ENCODE peak calls at places on chromosomes 6 and 20, in five cellular contexts. One of them, this sample, is unnamed.

GRCh38 chr6:4135665-4136353 is 434 bp upstream of the ECI2 start:
- DNase-seq in SK-N-SH: peak; percentile 98
- DNase-seq in colonic mucosa: peak; percentile 98
- DNase-seq in heart left ventricle: peak; percentile 99
- DNase-seq in CD8-positive, alpha-beta T cell: peak; percentile 93
- DNase-seq in this sample: peak; percentile 84

GRCh38 chr20:60003776-60004175 is 45.6 kb downstream of the CDH26 start:
- DNase-seq in SK-N-SH: no peak
- DNase-seq in colonic mucosa: no peak
- DNase-seq in heart left ventricle: no peak
- DNase-seq in CD8-positive, alpha-beta T cell: no peak
- DNase-seq in this sample: no peak

GRCh38 chr6:75775219-75775618 is 26.2 kb downstream of the MYO6 start:
- DNase-seq in SK-N-SH: peak; percentile 15
- DNase-seq in colonic mucosa: no peak
- DNase-seq in heart left ventricle: peak; percentile 32
- DNase-seq in CD8-positive, alpha-beta T cell: no peak
- DNase-seq in this sample: no peak

GRCh38 chr6:150377211-150377781 is 8.5 kb downstream of the IYD start:
- DNase-seq in SK-N-SH: no peak
- DNase-seq in colonic mucosa: no peak
- DNase-seq in heart left ventricle: peak; percentile 33
- DNase-seq in CD8-positive, alpha-beta T cell: no peak
- DNase-seq in this sample: no peak

GRCh38 chr6:154543638-154544037 is 33.2 kb upstream of the CNKSR3 start:
- DNase-seq in SK-N-SH: no peak
- DNase-seq in colonic mucosa: no peak
- DNase-seq in heart left ventricle: no peak
- DNase-seq in CD8-positive, alpha-beta T cell: no peak
- DNase-seq in this sample: no peak

GRCh38 chr6:91886183-91886795 is 1299.4 kb upstream of the MAP3K7 start:
- DNase-seq in SK-N-SH: no peak
- DNase-seq in colonic mucosa: no peak
- DNase-seq in heart left ventricle: no peak
- DNase-seq in CD8-positive, alpha-beta T cell: no peak
- DNase-seq in this sample: no peak

GRCh38 chr20:21534453-21534852 is 20.6 kb upstream of the NKX2-2 start:
- DNase-seq in SK-N-SH: no peak
- DNase-seq in colonic mucosa: no peak
- DNase-seq in heart left ventricle: no peak
- DNase-seq in CD8-positive, alpha-beta T cell: no peak
- DNase-seq in this sample: no peak

GRCh38 chr20:18007534-18008292 is 38.9 kb downstream of the MGME1 start:
- DNase-seq in SK-N-SH: peak; percentile 45
- DNase-seq in colonic mucosa: peak; percentile 34
- DNase-seq in heart left ventricle: peak; percentile 58
- DNase-seq in CD8-positive, alpha-beta T cell: no peak
- DNase-seq in this sample: no peak

GRCh38 chr6:117495873-117496272 is 13.4 kb downstream of the DCBLD1 start:
- DNase-seq in SK-N-SH: no peak
- DNase-seq in colonic mucosa: no peak
- DNase-seq in heart left ventricle: no peak
- DNase-seq in CD8-positive, alpha-beta T cell: no peak
- DNase-seq in this sample: no peak

GRCh38 chr6:161104966-161105365 is 113.4 kb downstream of the MAP3K4 start:
- DNase-seq in SK-N-SH: no peak
- DNase-seq in colonic mucosa: no peak
- DNase-seq in heart left ventricle: no peak
- DNase-seq in CD8-positive, alpha-beta T cell: no peak
- DNase-seq in this sample: no peak

GRCh38 chr6:29919506-29919905 is 22.8 kb upstream of the HLA-A start:
- DNase-seq in SK-N-SH: no peak
- DNase-seq in colonic mucosa: no peak
- DNase-seq in heart left ventricle: no peak
- DNase-seq in CD8-positive, alpha-beta T cell: no peak
- DNase-seq in this sample: no peak

GRCh38 chr6:31430449-31430848 is 27.1 kb downstream of the MICA start:
- DNase-seq in SK-N-SH: no peak
- DNase-seq in colonic mucosa: no peak
- DNase-seq in heart left ventricle: no peak
- DNase-seq in CD8-positive, alpha-beta T cell: no peak
- DNase-seq in this sample: no peak

GRCh38 chr20:51542894-51543788 is 622 bp upstream of the NFATC2 start:
- DNase-seq in SK-N-SH: no peak
- DNase-seq in colonic mucosa: no peak
- DNase-seq in heart left ventricle: no peak
- DNase-seq in CD8-positive, alpha-beta T cell: no peak
- DNase-seq in this sample: no peak

GRCh38 chr6:56649782-56650181 is 7.1 kb upstream of the DST start:
- DNase-seq in SK-N-SH: no peak
- DNase-seq in colonic mucosa: no peak
- DNase-seq in heart left ventricle: no peak
- DNase-seq in CD8-positive, alpha-beta T cell: no peak
- DNase-seq in this sample: no peak

GRCh38 chr20:36885355-36885754 is 9.4 kb downstream of the TLDC2 start:
- DNase-seq in SK-N-SH: no peak
- DNase-seq in colonic mucosa: no peak
- DNase-seq in heart left ventricle: no peak
- DNase-seq in CD8-positive, alpha-beta T cell: no peak
- DNase-seq in this sample: no peak

GRCh38 chr20:14924433-14924832 is 587.0 kb upstream of the FLRT3 start:
- DNase-seq in SK-N-SH: no peak
- DNase-seq in colonic mucosa: no peak
- DNase-seq in heart left ventricle: no peak
- DNase-seq in CD8-positive, alpha-beta T cell: no peak
- DNase-seq in this sample: no peak

GRCh38 chr6:78746457-78746856 is 120.9 kb upstream of the IRAK1BP1 start:
- DNase-seq in SK-N-SH: no peak
- DNase-seq in colonic mucosa: no peak
- DNase-seq in heart left ventricle: no peak
- DNase-seq in CD8-positive, alpha-beta T cell: no peak
- DNase-seq in this sample: no peak

GRCh38 chr6:44041461-44042260 is 85.6 kb downstream of the MRPL14 start:
- DNase-seq in SK-N-SH: no peak
- DNase-seq in colonic mucosa: no peak
- DNase-seq in heart left ventricle: peak; percentile 10
- DNase-seq in CD8-positive, alpha-beta T cell: no peak
- DNase-seq in this sample: no peak

GRCh38 chr20:44549123-44549522 is 27.3 kb upstream of the SERINC3 start:
- DNase-seq in SK-N-SH: no peak
- DNase-seq in colonic mucosa: no peak
- DNase-seq in heart left ventricle: no peak
- DNase-seq in CD8-positive, alpha-beta T cell: no peak
- DNase-seq in this sample: no peak
- H3K4me3 ChIP-seq in SK-N-SH: no peak overlapping the region
- H3K4me3 ChIP-seq in colonic mucosa: no peak overlapping the region
- H3K4me3 ChIP-seq in heart left ventricle: peak overlapping the region; percentile 23
- H3K4me3 ChIP-seq in CD8-positive, alpha-beta T cell: no peak overlapping the region
- H3K4me3 ChIP-seq in this sample: no peak overlapping the region

GRCh38 chr6:53503060-53503459 is 41.8 kb downstream of the GCLC start:
- DNase-seq in SK-N-SH: no peak
- DNase-seq in colonic mucosa: no peak
- DNase-seq in heart left ventricle: no peak
- DNase-seq in CD8-positive, alpha-beta T cell: no peak
- DNase-seq in this sample: no peak
- H3K36me3 ChIP-seq in SK-N-SH: peaks cover 66% of the 10 kb centered on the region
- H3K36me3 ChIP-seq in colonic mucosa: peaks cover 5% of the 10 kb centered on the region
- H3K36me3 ChIP-seq in heart left ventricle: peaks cover 33% of the 10 kb centered on the region
- H3K36me3 ChIP-seq in CD8-positive, alpha-beta T cell: peaks cover 2% of the 10 kb centered on the region
- H3K36me3 ChIP-seq in this sample: peaks cover 34% of the 10 kb centered on the region

GRCh38 chr20:62087227-62087626 is 21.5 kb upstream of the TAF4 start:
- DNase-seq in SK-N-SH: no peak
- DNase-seq in colonic mucosa: no peak
- DNase-seq in heart left ventricle: no peak
- DNase-seq in CD8-positive, alpha-beta T cell: no peak
- DNase-seq in this sample: no peak
- H3K4me3 ChIP-seq in SK-N-SH: no peak overlapping the region
- H3K4me3 ChIP-seq in colonic mucosa: no peak overlapping the region
- H3K4me3 ChIP-seq in heart left ventricle: no peak overlapping the region
- H3K4me3 ChIP-seq in CD8-positive, alpha-beta T cell: no peak overlapping the region
- H3K4me3 ChIP-seq in this sample: no peak overlapping the region

GRCh38 chr6:109356237-109356636 is 26.0 kb downstream of the CD164 start:
- DNase-seq in SK-N-SH: no peak
- DNase-seq in colonic mucosa: no peak
- DNase-seq in heart left ventricle: no peak
- DNase-seq in CD8-positive, alpha-beta T cell: no peak
- DNase-seq in this sample: no peak
- H3K36me3 ChIP-seq in SK-N-SH: peaks cover 50% of the 10 kb centered on the region
- H3K36me3 ChIP-seq in colonic mucosa: no peaks in the 10 kb centered on the region
- H3K36me3 ChIP-seq in heart left ventricle: no peaks in the 10 kb centered on the region
- H3K36me3 ChIP-seq in CD8-positive, alpha-beta T cell: no peaks in the 10 kb centered on the region
- H3K36me3 ChIP-seq in this sample: peaks cover 55% of the 10 kb centered on the region

GRCh38 chr20:34581341-34582189 is 23.0 kb downstream of the MAP1LC3A start:
- DNase-seq in SK-N-SH: no peak
- DNase-seq in colonic mucosa: no peak
- DNase-seq in heart left ventricle: no peak
- DNase-seq in CD8-positive, alpha-beta T cell: no peak
- DNase-seq in this sample: no peak
- H3K4me3 ChIP-seq in SK-N-SH: no peak overlapping the region
- H3K4me3 ChIP-seq in colonic mucosa: no peak overlapping the region
- H3K4me3 ChIP-seq in heart left ventricle: no peak overlapping the region
- H3K4me3 ChIP-seq in CD8-positive, alpha-beta T cell: no peak overlapping the region
- H3K4me3 ChIP-seq in this sample: no peak overlapping the region

GRCh38 chr6:41568585-41569384 is 22.6 kb downstream of the FOXP4 start:
- DNase-seq in SK-N-SH: no peak
- DNase-seq in colonic mucosa: no peak
- DNase-seq in heart left ventricle: peak; percentile 59
- DNase-seq in CD8-positive, alpha-beta T cell: no peak
- DNase-seq in this sample: no peak
- H3K36me3 ChIP-seq in SK-N-SH: peaks cover 22% of the 10 kb centered on the region
- H3K36me3 ChIP-seq in colonic mucosa: no peaks in the 10 kb centered on the region
- H3K36me3 ChIP-seq in heart left ventricle: peaks cover 4% of the 10 kb centered on the region
- H3K36me3 ChIP-seq in CD8-positive, alpha-beta T cell: no peaks in the 10 kb centered on the region
- H3K36me3 ChIP-seq in this sample: peaks cover 10% of the 10 kb centered on the region

GRCh38 chr6:153129873-153130514 is 1.1 kb downstream of the RGS17 start:
- DNase-seq in SK-N-SH: peak; percentile 73
- DNase-seq in colonic mucosa: no peak
- DNase-seq in heart left ventricle: no peak
- DNase-seq in CD8-positive, alpha-beta T cell: no peak
- DNase-seq in this sample: no peak
- H3K4me3 ChIP-seq in SK-N-SH: peak overlapping the region; percentile 81
- H3K4me3 ChIP-seq in colonic mucosa: peak overlapping the region; percentile 52
- H3K4me3 ChIP-seq in heart left ventricle: peak overlapping the region; percentile 80
- H3K4me3 ChIP-seq in CD8-positive, alpha-beta T cell: peak overlapping the region; percentile 52
- H3K4me3 ChIP-seq in this sample: no peak overlapping the region